ENCODE peak calls at places on chromosome 1, in six cellular contexts. O, X, L, U, R and K are unnamed samples.

GRCh38 chr1:29967261-29967660 is 730.9 kb downstream of the PTPRU start:
- DNase-seq in O (no peak), X (no peak), L (no peak), U (no peak), R (no peak), K (no peak)

GRCh38 chr1:194512957-194513356 is 1326.5 kb upstream of the B3GALT2 start:
- DNase-seq in O (no peak), X (no peak), L (no peak), U (no peak), R (no peak), K (no peak)

GRCh38 chr1:187001198-187001904 is 172.6 kb downstream of the PLA2G4A start:
- DNase-seq in O (peak), X (no peak), L (no peak), U (no peak), R (no peak), K (no peak)

GRCh38 chr1:1173793-1174415 is at the start of gene TTLL10:
- DNase-seq in O (no peak), X (peak), L (peak), U (no peak), R (no peak), K (no peak)

GRCh38 chr1:34929853-34930701 is 627 bp upstream of the DLGAP3 start:
- DNase-seq in O (no peak), X (peak), L (no peak), U (peak), R (no peak), K (no peak)

GRCh38 chr1:155940993-155941844 is at the start of gene RXFP4:
- DNase-seq in O (peak), X (no peak), L (no peak), U (no peak), R (no peak), K (peak)

GRCh38 chr1:20301463-20302092 is 10.9 kb downstream of the VWA5B1 start:
- DNase-seq in O (no peak), X (no peak), L (no peak), U (no peak), R (no peak), K (no peak)

GRCh38 chr1:190563230-190563629 is 85.6 kb upstream of the BRINP3 start:
- DNase-seq in O (no peak), X (no peak), L (no peak), U (no peak), R (no peak), K (no peak)

GRCh38 chr1:244796719-244797406 is 38.6 kb upstream of the COX20 start:
- DNase-seq in O (peak), X (peak), L (peak), U (no peak), R (no peak), K (peak)

DNA sequence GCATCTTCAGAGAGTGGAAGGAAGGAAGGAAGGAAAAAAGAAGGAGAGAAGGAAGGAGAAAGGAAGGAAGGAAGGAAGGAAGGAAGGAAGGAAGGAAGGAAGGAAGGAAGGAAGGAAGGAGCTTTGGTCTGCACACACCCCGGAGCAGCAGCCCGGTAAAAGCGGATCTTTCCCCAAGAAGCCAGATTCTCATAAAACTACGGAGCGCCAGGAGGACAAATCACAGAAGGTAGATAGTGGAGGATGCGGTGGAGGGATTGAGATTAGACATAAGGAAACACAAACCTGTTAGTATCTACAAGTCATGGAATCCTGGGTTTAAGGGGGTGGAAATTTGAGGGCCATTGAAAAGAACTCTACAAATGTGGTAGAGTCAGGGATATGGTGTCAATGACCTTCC is 36.7 kb downstream of the PAX7 start:
- DNase-seq in O (no peak), X (no peak), L (no peak), U (no peak), R (no peak), K (no peak)
- H3K4me2 ChIP-seq in O (peak), X (no peak), L (no peak), U (no peak), R (no peak), K (no peak)

GRCh38 chr1:205440476-205441317 is 15.1 kb downstream of the BLACAT1 start:
- DNase-seq in O (peak), X (no peak), L (peak), U (no peak), R (peak), K (peak)
- TF ChIP-seq CHD2 in O (no peak), X (no peak), L (no peak), U (no peak), R (no peak), K (no peak)

GRCh38 chr1:103348136-103348535 is 177.4 kb upstream of the RNPC3 start:
- DNase-seq in O (no peak), X (no peak), L (no peak), U (no peak), R (no peak), K (no peak)
- H3K4me2 ChIP-seq in O (no peak), X (no peak), L (no peak), U (no peak), R (no peak), K (no peak)

GRCh38 chr1:111203681-111204210 is 3.3 kb upstream of the DENND2D start:
- DNase-seq in O (no peak), X (peak), L (no peak), U (no peak), R (peak), K (no peak)

GRCh38 chr1:111202707-111203623 is 2.5 kb upstream of the DENND2D start:
- DNase-seq in O (no peak), X (peak), L (no peak), U (no peak), R (no peak), K (peak)

GRCh38 chr1:111205724-111206070 is 5.3 kb upstream of the DENND2D start:
- DNase-seq in O (no peak), X (no peak), L (no peak), U (no peak), R (no peak), K (no peak)

GRCh38 chr1:111204923-111205723 is 4.7 kb upstream of the DENND2D start:
- DNase-seq in O (no peak), X (no peak), L (no peak), U (no peak), R (no peak), K (no peak)

GRCh38 chr1:111204211-111204883 is 3.9 kb upstream of the DENND2D start:
- DNase-seq in O (peak), X (peak), L (no peak), U (no peak), R (peak), K (no peak)
- TF ChIP-seq CHD2 in O (no peak), X (no peak), L (no peak), U (no peak), R (peak), K (no peak)

GRCh38 chr1:66833112-66833511 is 32.0 kb upstream of the INSL5 start:
- DNase-seq in O (no peak), X (no peak), L (no peak), U (no peak), R (no peak), K (no peak)

GRCh38 chr1:66834926-66835325 is 33.9 kb upstream of the INSL5 start:
- DNase-seq in O (no peak), X (no peak), L (no peak), U (no peak), R (no peak), K (no peak)

GRCh38 chr1:66831529-66832239 is 30.6 kb upstream of the INSL5 start:
- DNase-seq in O (no peak), X (no peak), L (no peak), U (no peak), R (no peak), K (no peak)
- H3K4me2 ChIP-seq in O (no peak), X (no peak), L (no peak), U (no peak), R (no peak), K (no peak)

GRCh38 chr1:231699769-231700168 is 73.2 kb downstream of the DISC1 start:
- DNase-seq in O (no peak), X (no peak), L (no peak), U (no peak), R (no peak), K (no peak)
- TF ChIP-seq CHD2 in O (no peak), X (no peak), L (no peak), U (no peak), R (no peak), K (no peak)

GRCh38 chr1:151868404-151868980 is 15.0 kb upstream of the THEM5 start:
- DNase-seq in O (no peak), X (no peak), L (no peak), U (no peak), R (no peak), K (no peak)
- H3K4me2 ChIP-seq in O (no peak), X (no peak), L (no peak), U (no peak), R (no peak), K (no peak)

GRCh38 chr1:230361941-230362340 is 64.2 kb downstream of the PGBD5 start:
- DNase-seq in O (no peak), X (peak), L (no peak), U (no peak), R (no peak), K (no peak)
- TF ChIP-seq CHD2 in O (no peak), X (no peak), L (no peak), U (no peak), R (no peak), K (no peak)

GRCh38 chr1:67814121-67814772 is 19.0 kb downstream of the GNG12 start:
- DNase-seq in O (no peak), X (no peak), L (no peak), U (no peak), R (no peak), K (no peak)
- H3K4me2 ChIP-seq in O (peak), X (no peak), L (no peak), U (no peak), R (no peak), K (no peak)

GRCh38 chr1:174358786-174359453 is 88.8 kb upstream of the GPR52 start:
- DNase-seq in O (no peak), X (no peak), L (peak), U (no peak), R (no peak), K (no peak)
- TF ChIP-seq CHD2 in O (no peak), X (no peak), L (no peak), U (no peak), R (no peak), K (no peak)